ENCODE peak calls at places on chromosomes 2 and 18, in nine cellular contexts. O is tibial nerve, A is IMR-90, T is A549, V is adrenal gland, G is esophagus squamous epithelium, Z is sigmoid colon, F is ovary, C is NB4. W is an unnamed sample.

GRCh38 chr2:162327134-162327769 is 8.8 kb upstream of the IFIH1 start:
- DNase-seq in T (no peak), Z (no peak), G (no peak), O (no peak), F (no peak), C (peak), V (no peak), A (no peak), W (peak)

GRCh38 chr2:158131483-158131912 is 29.8 kb downstream of the UPP2 start:
- DNase-seq in O (no peak), C (no peak), Z (no peak), F (no peak), T (no peak), A (no peak), G (no peak), V (no peak), W (no peak)

GRCh38 chr2:240459401-240460242 is 24.2 kb downstream of the GPC1 start:
- DNase-seq in V (peak), O (no peak), C (no peak), Z (peak), A (no peak), G (no peak), F (peak), T (no peak), W (no peak)

GRCh38 chr18:434410-434809 is 66.1 kb downstream of the COLEC12 start:
- DNase-seq in G (no peak), O (no peak), V (no peak), Z (no peak), C (no peak), T (no peak), F (no peak), A (peak), W (no peak)

GRCh38 chr2:172239944-172240590 is 137.4 kb upstream of the DLX2 start:
- DNase-seq in G (no peak), A (peak), C (no peak), V (no peak), F (no peak), T (no peak), O (no peak), Z (no peak), W (no peak)

GRCh38 chr18:80196528-80197320 is 50.6 kb downstream of the PARD6G start:
- DNase-seq in V (no peak), F (no peak), Z (peak), G (no peak), A (peak), C (no peak), O (no peak), T (no peak), W (no peak)

GRCh38 chr2:55155206-55155605 is 76.9 kb downstream of the CLHC1 start:
- DNase-seq in G (no peak), C (no peak), Z (no peak), T (no peak), F (no peak), V (no peak), A (no peak), O (no peak), W (no peak)

GRCh38 chr2:102241616-102242260 is 54.9 kb downstream of the IL1RL2 start:
- DNase-seq in T (no peak), C (no peak), Z (no peak), V (no peak), G (no peak), O (no peak), F (no peak), A (no peak), W (no peak)

GRCh38 chr18:60684843-60685513 is 312.4 kb upstream of the MC4R start:
- DNase-seq in C (peak), F (no peak), O (no peak), V (no peak), Z (no peak), G (no peak), T (no peak), A (peak), W (peak)

GRCh38 chr18:8813621-8814020 is 108.3 kb downstream of the MTCL1 start:
- DNase-seq in Z (no peak), T (no peak), O (no peak), G (no peak), F (no peak), C (no peak), A (peak), V (no peak), W (no peak)

GRCh38 chr2:3504741-3505140 is 14.6 kb downstream of the ADI1 start:
- DNase-seq in Z (no peak), A (no peak), T (no peak), C (no peak), F (no peak), V (no peak), O (no peak), G (no peak), W (no peak)

GRCh38 chr2:61357681-61358080 is 113.2 kb downstream of the USP34 start:
- DNase-seq in C (no peak), A (no peak), T (no peak), F (no peak), V (no peak), Z (no peak), G (no peak), O (no peak), W (no peak)

GRCh38 chr2:61354486-61355197 is 116.2 kb downstream of the USP34 start:
- DNase-seq in G (no peak), V (no peak), T (no peak), A (no peak), C (no peak), Z (no peak), O (no peak), F (no peak), W (no peak)

GRCh38 chr2:61359058-61359457 is 111.8 kb downstream of the USP34 start:
- DNase-seq in V (no peak), A (no peak), F (no peak), C (no peak), O (no peak), T (no peak), G (no peak), Z (no peak), W (no peak)

GRCh38 chr2:61356261-61356957 is 114.5 kb downstream of the USP34 start:
- DNase-seq in V (peak), T (no peak), F (no peak), G (no peak), C (no peak), O (no peak), A (peak), Z (no peak), W (peak)

GRCh38 chr2:61356958-61357350 is 113.9 kb downstream of the USP34 start:
- DNase-seq in T (no peak), F (no peak), V (no peak), A (peak), G (no peak), Z (no peak), O (no peak), C (no peak), W (no peak)
- TF ChIP-seq POLR2A in T (no peak), F (no peak), V (no peak), A (no peak), G (no peak), Z (no peak), O (no peak), C (no peak), W (no peak)

GRCh38 chr2:66435963-66436362 is 1.0 kb downstream of the MEIS1 start:
- DNase-seq in C (no peak), G (no peak), Z (no peak), F (no peak), A (no peak), V (no peak), T (no peak), O (no peak), W (no peak)

GRCh38 chr2:66433945-66434678 is 813 bp upstream of the MEIS1 start:
- DNase-seq in V (peak), O (no peak), Z (peak), G (no peak), T (peak), F (peak), C (peak), A (peak), W (peak)

GRCh38 chr2:66433695-66433944 is 1.3 kb upstream of the MEIS1 start:
- DNase-seq in T (no peak), G (no peak), Z (no peak), A (no peak), F (no peak), C (no peak), V (no peak), O (no peak), W (no peak)

GRCh38 chr2:66435549-66435875 is 587 bp downstream of the MEIS1 start:
- DNase-seq in G (no peak), V (no peak), T (no peak), Z (no peak), O (no peak), F (no peak), A (no peak), C (no peak), W (peak)

GRCh38 chr2:66434679-66435548 is at the start of gene MEIS1:
- DNase-seq in A (peak), O (peak), Z (peak), C (peak), V (peak), F (peak), G (peak), T (peak), W (peak)
- TF ChIP-seq POLR2A in A (peak), O (peak), Z (peak), C (no peak), V (peak), F (peak), G (no peak), T (peak), W (no peak)

DNA sequence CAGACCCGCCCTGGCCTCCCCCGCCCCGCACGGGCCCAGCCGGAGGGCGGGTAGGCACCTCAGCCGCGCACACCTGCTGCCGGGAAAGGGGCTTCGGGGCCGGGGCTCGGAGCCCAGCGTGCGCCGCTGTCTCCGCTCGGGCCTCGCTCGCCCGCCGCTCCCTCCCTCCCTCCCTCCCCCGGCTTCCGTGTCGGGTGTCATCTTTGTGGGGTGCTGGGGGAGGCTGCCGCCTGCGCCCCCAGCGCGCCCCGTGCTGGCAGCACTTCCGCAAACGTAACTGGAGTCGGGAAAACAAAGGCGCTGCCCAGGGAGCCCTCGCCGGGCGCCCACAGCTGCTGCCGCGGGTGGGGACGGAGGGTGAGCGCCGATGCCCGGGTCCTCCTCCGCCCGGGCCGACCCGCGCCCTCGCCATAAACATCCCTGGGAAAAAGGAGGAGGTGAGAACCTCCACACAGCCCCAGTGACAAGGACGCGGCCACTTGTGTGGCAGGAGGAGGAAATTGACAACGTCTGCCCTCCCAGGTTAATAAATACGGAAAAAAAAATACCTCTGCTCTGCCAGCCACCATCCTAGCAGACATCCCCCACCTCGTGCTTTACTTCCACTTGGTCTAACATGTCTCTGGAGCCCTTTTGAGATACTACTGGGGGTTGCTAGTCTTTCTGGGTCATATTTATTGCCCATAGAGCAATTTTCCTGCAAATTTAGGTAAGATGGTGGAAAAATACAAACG is 550 bp downstream of the MFSD6 start:
- DNase-seq in O (no peak), G (no peak), V (peak), F (peak), T (peak), A (no peak), Z (peak), C (peak), W (peak)
- TF ChIP-seq POLR2A in O (no peak), G (no peak), V (peak), F (no peak), T (peak), A (no peak), Z (peak), C (no peak), W (peak)

GRCh38 chr2:159774370-159774990 is 23.5 kb downstream of the CD302 start:
- DNase-seq in F (no peak), V (no peak), C (no peak), T (no peak), A (no peak), G (no peak), Z (no peak), O (no peak), W (no peak)
- TF ChIP-seq POLR2A in F (no peak), V (no peak), C (no peak), T (no peak), A (peak), G (no peak), Z (no peak), O (no peak), W (no peak)

DNA sequence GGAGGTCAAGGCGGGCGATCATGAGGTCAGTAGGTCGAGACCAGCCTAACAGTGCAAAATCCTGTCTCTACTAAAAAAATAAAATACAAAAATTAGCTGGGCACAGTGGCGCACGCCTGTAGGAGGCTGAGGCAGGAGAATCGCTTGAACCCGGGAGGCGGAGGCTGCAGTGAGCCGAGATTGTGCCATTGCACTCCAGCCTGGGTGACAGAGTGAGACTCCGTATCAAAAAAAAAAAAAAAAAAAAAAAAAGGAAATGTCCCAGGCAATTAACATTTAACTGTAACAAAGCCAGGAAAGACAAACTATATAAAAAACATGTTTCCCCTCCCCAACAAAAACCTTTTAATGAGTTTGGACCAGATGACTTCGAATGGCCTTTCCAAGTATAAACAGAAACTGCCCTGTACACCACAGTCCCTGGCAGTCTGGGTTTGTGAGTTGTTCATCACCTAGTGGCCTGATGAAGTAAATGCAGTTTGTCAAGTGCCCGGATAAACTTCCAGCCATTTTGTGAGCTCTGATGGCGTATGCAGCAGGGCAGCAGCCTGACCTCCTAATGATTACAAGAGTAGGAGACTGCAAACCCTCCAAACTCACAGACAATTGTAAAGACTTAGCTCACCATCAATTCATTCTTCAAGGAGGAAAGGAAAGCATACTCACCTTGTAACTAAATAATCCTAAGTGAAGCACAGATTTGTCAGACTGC is 16.6 kb upstream of the PCBP1 start:
- DNase-seq in V (peak), Z (peak), C (peak), O (no peak), A (peak), F (peak), G (peak), T (peak), W (peak)
- TF ChIP-seq POLR2A in V (no peak), Z (no peak), C (no peak), O (no peak), A (no peak), F (no peak), G (no peak), T (no peak), W (no peak)

GRCh38 chr2:169579044-169579443 is 5.1 kb upstream of the PPIG start:
- DNase-seq in A (no peak), C (no peak), T (no peak), O (no peak), F (no peak), G (no peak), Z (no peak), V (no peak), W (no peak)

GRCh38 chr2:169583494-169583893 is 657 bp upstream of the PPIG start:
- DNase-seq in A (no peak), O (no peak), T (no peak), Z (no peak), C (no peak), F (no peak), V (no peak), G (no peak), W (peak)

GRCh38 chr2:169585673-169586072 is 1.5 kb downstream of the PPIG start:
- DNase-seq in A (no peak), T (no peak), Z (no peak), V (no peak), G (no peak), F (no peak), O (no peak), C (no peak), W (no peak)

DNA sequence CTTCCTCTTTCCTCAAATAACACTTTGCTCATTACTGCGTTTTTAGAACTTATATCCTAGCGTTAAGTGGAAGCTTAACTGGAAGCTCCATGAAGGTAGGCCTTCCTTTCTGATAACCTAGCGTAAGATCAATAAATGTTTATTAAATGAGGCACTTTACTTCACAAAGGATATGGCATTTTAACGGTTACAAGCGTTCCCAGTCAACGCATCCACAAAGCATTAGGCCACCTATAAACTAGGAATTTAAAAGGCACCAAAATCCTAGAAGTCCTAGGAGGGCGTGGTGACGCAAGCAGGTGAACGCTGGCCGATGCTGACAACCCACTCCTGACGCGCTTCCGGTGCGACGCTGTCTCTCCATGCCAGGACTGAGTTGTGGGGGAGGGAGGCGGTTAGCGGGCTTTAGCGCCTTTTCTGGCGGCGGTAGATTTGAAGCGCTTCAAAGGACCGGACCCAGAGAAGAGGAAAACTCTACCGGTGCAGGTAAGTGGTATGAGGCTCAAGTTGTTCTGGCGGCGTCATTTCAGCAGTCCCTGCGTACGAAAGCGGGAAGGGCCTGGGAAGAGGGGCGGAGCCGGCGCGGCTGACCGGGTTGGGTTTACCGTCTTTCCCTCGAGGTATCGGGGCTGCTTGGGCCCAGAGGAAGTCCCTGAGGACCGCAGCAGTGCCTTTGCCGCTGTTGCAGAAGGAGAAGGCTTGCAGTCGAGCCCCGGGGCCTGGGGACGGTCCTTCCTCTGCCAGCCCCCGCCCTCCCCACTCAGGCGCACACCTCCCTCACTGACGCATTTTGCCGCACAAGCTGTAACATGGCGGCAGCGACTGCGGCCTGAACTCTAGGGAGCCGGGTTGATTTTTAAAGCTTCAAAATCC is at the start of gene PPIG:
- DNase-seq in G (peak), A (peak), F (peak), V (peak), C (peak), T (peak), Z (peak), O (peak), W (peak)
- TF ChIP-seq POLR2A in G (no peak), A (peak), F (peak), V (peak), C (peak), T (peak), Z (peak), O (peak), W (peak)

W was measured in erythroblast.